ENCODE peak calls at places on chromosome 4, in six cellular contexts. L, W, B, Y, E and X are unnamed samples.

GRCh38 chr4:8200302-8200975 is 1.3 kb downstream of the SH3TC1 start:
- DNase-seq in L (no peak), W (peak; percentile 32), B (no peak), Y (peak; percentile 46), E (peak; percentile 16), X (no peak)

GRCh38 chr4:7004331-7004730 is 38.8 kb upstream of the TADA2B start:
- DNase-seq in L (no peak), W (no peak), B (no peak), Y (no peak), E (no peak), X (no peak)

GRCh38 chr4:127630152-127630551 is 2.6 kb upstream of the INTU start:
- DNase-seq in L (no peak), W (no peak), B (no peak), Y (no peak), E (no peak), X (no peak)

GRCh38 chr4:107072836-107073736 is 37.0 kb upstream of the DKK2 start:
- DNase-seq in L (no peak), W (no peak), B (no peak), Y (no peak), E (no peak), X (no peak)

GRCh38 chr4:76198411-76199237 is 15.0 kb downstream of the SCARB2 start:
- DNase-seq in L (peak; percentile 48), W (peak; percentile 15), B (peak; percentile 82), Y (peak; percentile 95), E (no peak), X (peak; percentile 82)

GRCh38 chr4:126592088-126592487 is 1040.7 kb upstream of the INTU start:
- DNase-seq in L (no peak), W (no peak), B (no peak), Y (no peak), E (no peak), X (no peak)

GRCh38 chr4:145830699-145831098 is 107.9 kb downstream of the ZNF827 start:
- DNase-seq in L (no peak), W (no peak), B (no peak), Y (peak; percentile 70), E (no peak), X (peak; percentile 83)

GRCh38 chr4:150098214-150098613 is 20.0 kb downstream of the DCLK2 start:
- DNase-seq in L (no peak), W (no peak), B (peak; percentile 68), Y (no peak), E (no peak), X (no peak)

GRCh38 chr4:124970011-124970410 is 257.5 kb upstream of the ANKRD50 start:
- DNase-seq in L (no peak), W (no peak), B (peak; percentile 37), Y (no peak), E (no peak), X (no peak)

GRCh38 chr4:22238742-22239141 is 277.1 kb downstream of the ADGRA3 start:
- DNase-seq in L (no peak), W (no peak), B (no peak), Y (no peak), E (no peak), X (no peak)